ENCODE peak calls at places on chromosome 16, in ten cellular contexts. One of them, this sample, is unnamed.

GRCh38 chr16:23392223-23392600 is 60.8 kb downstream of the COG7 start:
- DNase-seq in ascending aorta: no peak
- DNase-seq in PC-3: no peak
- DNase-seq in GM19239: no peak
- DNase-seq in stimulated activated CD8-positive, alpha-beta memory T cell treated with anti-CD3 and anti-CD28 coated beads, Interleukin-4, amount 100 ng/mL, for 4 hours: no peak
- DNase-seq in EH: no peak
- DNase-seq in NCI-H1694: no peak
- DNase-seq in activated CD4-positive, alpha-beta T cell treated with anti-CD3 and anti-CD28 coated beads for 24 hours: no peak
- DNase-seq in OCI-LY7: no peak
- DNase-seq in RCC 7860: no peak
- DNase-seq in this sample: no peak

GRCh38 chr16:51592013-51592501 is 441.0 kb upstream of the SALL1 start:
- DNase-seq in RCC 7860: no peak
- DNase-seq in PC-3: no peak
- DNase-seq in NCI-H1694: no peak
- DNase-seq in activated CD4-positive, alpha-beta T cell treated with anti-CD3 and anti-CD28 coated beads for 24 hours: no peak
- DNase-seq in stimulated activated CD8-positive, alpha-beta memory T cell treated with anti-CD3 and anti-CD28 coated beads, Interleukin-4, amount 100 ng/mL, for 4 hours: no peak
- DNase-seq in ascending aorta: no peak
- DNase-seq in GM19239: no peak
- DNase-seq in OCI-LY7: no peak
- DNase-seq in EH: no peak
- DNase-seq in this sample: no peak

GRCh38 chr16:81463296-81463890 is 18.8 kb downstream of the CMIP start:
- DNase-seq in RCC 7860: no peak
- DNase-seq in ascending aorta: no peak
- DNase-seq in activated CD4-positive, alpha-beta T cell treated with anti-CD3 and anti-CD28 coated beads for 24 hours: no peak
- DNase-seq in OCI-LY7: no peak
- DNase-seq in NCI-H1694: no peak
- DNase-seq in PC-3: no peak
- DNase-seq in GM19239: no peak
- DNase-seq in EH: no peak
- DNase-seq in stimulated activated CD8-positive, alpha-beta memory T cell treated with anti-CD3 and anti-CD28 coated beads, Interleukin-4, amount 100 ng/mL, for 4 hours: no peak
- DNase-seq in this sample: no peak

GRCh38 chr16:29784157-29784556 is 6.1 kb downstream of the ZG16 start:
- DNase-seq in EH: no peak
- DNase-seq in stimulated activated CD8-positive, alpha-beta memory T cell treated with anti-CD3 and anti-CD28 coated beads, Interleukin-4, amount 100 ng/mL, for 4 hours: no peak
- DNase-seq in PC-3: peak; percentile 75
- DNase-seq in OCI-LY7: no peak
- DNase-seq in RCC 7860: no peak
- DNase-seq in NCI-H1694: no peak
- DNase-seq in ascending aorta: no peak
- DNase-seq in activated CD4-positive, alpha-beta T cell treated with anti-CD3 and anti-CD28 coated beads for 24 hours: peak; percentile 27
- DNase-seq in GM19239: no peak
- DNase-seq in this sample: peak; percentile 83

GRCh38 chr16:15033309-15033707 is 22.6 kb downstream of the NTAN1 start:
- DNase-seq in RCC 7860: no peak
- DNase-seq in OCI-LY7: no peak
- DNase-seq in PC-3: no peak
- DNase-seq in ascending aorta: no peak
- DNase-seq in stimulated activated CD8-positive, alpha-beta memory T cell treated with anti-CD3 and anti-CD28 coated beads, Interleukin-4, amount 100 ng/mL, for 4 hours: no peak
- DNase-seq in EH: no peak
- DNase-seq in GM19239: no peak
- DNase-seq in NCI-H1694: no peak
- DNase-seq in activated CD4-positive, alpha-beta T cell treated with anti-CD3 and anti-CD28 coated beads for 24 hours: no peak
- DNase-seq in this sample: no peak

GRCh38 chr16:637081-638018 is 1.2 kb upstream of the METTL26 start:
- DNase-seq in stimulated activated CD8-positive, alpha-beta memory T cell treated with anti-CD3 and anti-CD28 coated beads, Interleukin-4, amount 100 ng/mL, for 4 hours: peak; percentile 78
- DNase-seq in PC-3: peak; percentile 71
- DNase-seq in ascending aorta: no peak
- DNase-seq in OCI-LY7: peak; percentile 89
- DNase-seq in activated CD4-positive, alpha-beta T cell treated with anti-CD3 and anti-CD28 coated beads for 24 hours: peak; percentile 84
- DNase-seq in RCC 7860: no peak
- DNase-seq in NCI-H1694: no peak
- DNase-seq in EH: peak; percentile 92
- DNase-seq in GM19239: peak; percentile 98
- DNase-seq in this sample: no peak

GRCh38 chr16:57377080-57377841 is 5.0 kb downstream of the CX3CL1 start:
- DNase-seq in RCC 7860: peak; percentile 58
- DNase-seq in EH: peak; percentile 52
- DNase-seq in NCI-H1694: no peak
- DNase-seq in activated CD4-positive, alpha-beta T cell treated with anti-CD3 and anti-CD28 coated beads for 24 hours: no peak
- DNase-seq in GM19239: peak; percentile 46
- DNase-seq in ascending aorta: no peak
- DNase-seq in stimulated activated CD8-positive, alpha-beta memory T cell treated with anti-CD3 and anti-CD28 coated beads, Interleukin-4, amount 100 ng/mL, for 4 hours: no peak
- DNase-seq in OCI-LY7: peak; percentile 8
- DNase-seq in PC-3: peak; percentile 73
- DNase-seq in this sample: peak; percentile 60

GRCh38 chr16:3101841-3102470 is 2.9 kb upstream of the ZSCAN10 start:
- DNase-seq in EH: no peak
- DNase-seq in PC-3: no peak
- DNase-seq in activated CD4-positive, alpha-beta T cell treated with anti-CD3 and anti-CD28 coated beads for 24 hours: no peak
- DNase-seq in OCI-LY7: peak; percentile 53
- DNase-seq in stimulated activated CD8-positive, alpha-beta memory T cell treated with anti-CD3 and anti-CD28 coated beads, Interleukin-4, amount 100 ng/mL, for 4 hours: no peak
- DNase-seq in RCC 7860: no peak
- DNase-seq in NCI-H1694: no peak
- DNase-seq in ascending aorta: no peak
- DNase-seq in GM19239: no peak
- DNase-seq in this sample: no peak

GRCh38 chr16:72203401-72203800 is 31.4 kb upstream of the PMFBP1 start:
- DNase-seq in OCI-LY7: peak; percentile 21
- DNase-seq in activated CD4-positive, alpha-beta T cell treated with anti-CD3 and anti-CD28 coated beads for 24 hours: no peak
- DNase-seq in EH: peak; percentile 60
- DNase-seq in NCI-H1694: no peak
- DNase-seq in GM19239: peak; percentile 27
- DNase-seq in ascending aorta: peak; percentile 67
- DNase-seq in PC-3: peak; percentile 60
- DNase-seq in stimulated activated CD8-positive, alpha-beta memory T cell treated with anti-CD3 and anti-CD28 coated beads, Interleukin-4, amount 100 ng/mL, for 4 hours: no peak
- DNase-seq in RCC 7860: peak; percentile 57
- DNase-seq in this sample: peak; percentile 62

GRCh38 chr16:17303101-17303500 is 167.7 kb downstream of the XYLT1 start:
- DNase-seq in OCI-LY7: peak; percentile 54
- DNase-seq in ascending aorta: no peak
- DNase-seq in activated CD4-positive, alpha-beta T cell treated with anti-CD3 and anti-CD28 coated beads for 24 hours: no peak
- DNase-seq in NCI-H1694: no peak
- DNase-seq in EH: no peak
- DNase-seq in RCC 7860: no peak
- DNase-seq in stimulated activated CD8-positive, alpha-beta memory T cell treated with anti-CD3 and anti-CD28 coated beads, Interleukin-4, amount 100 ng/mL, for 4 hours: no peak
- DNase-seq in PC-3: no peak
- DNase-seq in GM19239: no peak
- DNase-seq in this sample: no peak

GRCh38 chr16:75640598-75640997 is 6.9 kb downstream of the KARS1 start:
- DNase-seq in ascending aorta: no peak
- DNase-seq in OCI-LY7: no peak
- DNase-seq in stimulated activated CD8-positive, alpha-beta memory T cell treated with anti-CD3 and anti-CD28 coated beads, Interleukin-4, amount 100 ng/mL, for 4 hours: no peak
- DNase-seq in PC-3: no peak
- DNase-seq in activated CD4-positive, alpha-beta T cell treated with anti-CD3 and anti-CD28 coated beads for 24 hours: no peak
- DNase-seq in EH: no peak
- DNase-seq in RCC 7860: no peak
- DNase-seq in GM19239: no peak
- DNase-seq in NCI-H1694: no peak
- DNase-seq in this sample: no peak

GRCh38 chr16:89473136-89473712 is 17.1 kb downstream of the ANKRD11 start:
- DNase-seq in OCI-LY7: no peak
- DNase-seq in stimulated activated CD8-positive, alpha-beta memory T cell treated with anti-CD3 and anti-CD28 coated beads, Interleukin-4, amount 100 ng/mL, for 4 hours: no peak
- DNase-seq in NCI-H1694: no peak
- DNase-seq in EH: peak; percentile 30
- DNase-seq in activated CD4-positive, alpha-beta T cell treated with anti-CD3 and anti-CD28 coated beads for 24 hours: no peak
- DNase-seq in ascending aorta: no peak
- DNase-seq in PC-3: no peak
- DNase-seq in GM19239: no peak
- DNase-seq in RCC 7860: no peak
- DNase-seq in this sample: no peak

GRCh38 chr16:49528035-49528434 is 154.4 kb downstream of the C16orf78 start:
- DNase-seq in GM19239: no peak
- DNase-seq in OCI-LY7: no peak
- DNase-seq in stimulated activated CD8-positive, alpha-beta memory T cell treated with anti-CD3 and anti-CD28 coated beads, Interleukin-4, amount 100 ng/mL, for 4 hours: no peak
- DNase-seq in ascending aorta: no peak
- DNase-seq in NCI-H1694: no peak
- DNase-seq in PC-3: peak; percentile 1
- DNase-seq in EH: peak; percentile 30
- DNase-seq in activated CD4-positive, alpha-beta T cell treated with anti-CD3 and anti-CD28 coated beads for 24 hours: no peak
- DNase-seq in RCC 7860: no peak
- DNase-seq in this sample: no peak

GRCh38 chr16:69283851-69284250 is 27.3 kb upstream of the VPS4A start:
- DNase-seq in stimulated activated CD8-positive, alpha-beta memory T cell treated with anti-CD3 and anti-CD28 coated beads, Interleukin-4, amount 100 ng/mL, for 4 hours: no peak
- DNase-seq in ascending aorta: no peak
- DNase-seq in GM19239: no peak
- DNase-seq in EH: no peak
- DNase-seq in PC-3: no peak
- DNase-seq in RCC 7860: no peak
- DNase-seq in OCI-LY7: no peak
- DNase-seq in activated CD4-positive, alpha-beta T cell treated with anti-CD3 and anti-CD28 coated beads for 24 hours: no peak
- DNase-seq in NCI-H1694: no peak
- DNase-seq in this sample: no peak

GRCh38 chr16:88856122-88856827 is 472 bp downstream of the GALNS start:
- DNase-seq in OCI-LY7: peak; percentile 7
- DNase-seq in RCC 7860: no peak
- DNase-seq in stimulated activated CD8-positive, alpha-beta memory T cell treated with anti-CD3 and anti-CD28 coated beads, Interleukin-4, amount 100 ng/mL, for 4 hours: no peak
- DNase-seq in activated CD4-positive, alpha-beta T cell treated with anti-CD3 and anti-CD28 coated beads for 24 hours: no peak
- DNase-seq in GM19239: no peak
- DNase-seq in PC-3: no peak
- DNase-seq in EH: no peak
- DNase-seq in ascending aorta: peak; percentile 67
- DNase-seq in NCI-H1694: no peak
- DNase-seq in this sample: no peak

This sample was measured in bronchial epithelial cell.